ENCODE peak calls at places on chromosomes 13 and 19, in six cellular contexts. H is suprapubic skin; B is AG10803; W is HT1080; C is activated CD4-positive, alpha-beta T cell treated with anti-CD3 and anti-CD28 coated beads, Interleukin-2, amount 50 U/mL, for 48 hours; P is NCI-H2171. X is an unnamed sample.

GRCh38 chr13:50033696-50034095 is 18.5 kb downstream of the KCNRG start:
- DNase-seq in W (no peak), H (no peak), C (no peak), B (peak), P (no peak), X (peak)

GRCh38 chr19:16023558-16023915 is 52.8 kb upstream of the TPM4 start:
- DNase-seq in H (peak), C (no peak), W (no peak), P (no peak), B (no peak), X (no peak)

GRCh38 chr19:10769533-10770491 is 51.9 kb downstream of the DNM2 start:
- DNase-seq in C (no peak), H (no peak), W (peak), B (peak), P (no peak), X (peak)

GRCh38 chr19:45645068-45645630 is 6.0 kb upstream of the EML2 start:
- DNase-seq in C (no peak), H (no peak), B (no peak), W (no peak), P (no peak), X (no peak)

GRCh38 chr19:15101479-15102082 is 5.6 kb upstream of the SYDE1 start:
- DNase-seq in H (no peak), B (peak), C (peak), W (peak), P (no peak), X (peak)

GRCh38 chr13:20553309-20553708 is 13.6 kb upstream of the IFT88 start:
- DNase-seq in H (no peak), B (peak), C (no peak), P (no peak), W (no peak), X (no peak)

GRCh38 chr13:66402546-66402945 is 827.6 kb downstream of the PCDH9 start:
- DNase-seq in C (no peak), W (no peak), B (no peak), P (no peak), H (no peak), X (no peak)

GRCh38 chr13:54972838-54973237 is 1944.2 kb downstream of the OLFM4 start:
- DNase-seq in P (no peak), B (no peak), C (no peak), H (no peak), W (no peak), X (no peak)

GRCh38 chr13:110216403-110217041 is 90.4 kb downstream of the COL4A1 start:
- DNase-seq in P (no peak), C (no peak), B (peak), W (no peak), H (no peak), X (peak)

GRCh38 chr13:24071423-24072075 is 89.0 kb upstream of the SPATA13 start:
- DNase-seq in P (no peak), B (peak), W (no peak), C (no peak), H (no peak), X (peak)

GRCh38 chr19:4379383-4380253 is 20.7 kb downstream of the SH3GL1 start:
- DNase-seq in W (peak), H (peak), B (peak), C (peak), P (peak), X (peak)

GRCh38 chr13:111513766-111514611 is 193.5 kb downstream of the TEX29 start:
- DNase-seq in P (no peak), C (no peak), H (no peak), W (no peak), B (no peak), X (no peak)

GRCh38 chr19:4388171-4389063 is 11.9 kb downstream of the SH3GL1 start:
- DNase-seq in H (no peak), C (no peak), B (peak), W (no peak), P (no peak), X (no peak)

GRCh38 chr19:8115805-8116396 is 33.5 kb downstream of the FBN3 start:
- DNase-seq in C (no peak), B (no peak), P (no peak), W (no peak), H (no peak), X (no peak)

GRCh38 chr13:111388851-111389500 is 68.5 kb downstream of the TEX29 start:
- DNase-seq in W (no peak), H (no peak), P (no peak), C (peak), B (no peak), X (no peak)

GRCh38 chr13:77697208-77698103 is at the start of gene SLAIN1:
- DNase-seq in P (peak), C (peak), B (no peak), W (no peak), H (peak), X (peak)

GRCh38 chr13:44243198-44243852 is 130.3 kb upstream of the SERP2 start:
- DNase-seq in C (no peak), H (no peak), P (no peak), W (peak), B (peak), X (peak)

GRCh38 chr13:46551410-46552301 is 1.3 kb upstream of the LRCH1 start:
- DNase-seq in P (peak), W (peak), H (peak), B (peak), C (peak), X (peak)

GRCh38 chr13:51849145-51850101 is 4.4 kb upstream of the TMEM272 start:
- DNase-seq in B (no peak), W (no peak), C (peak), P (no peak), H (no peak), X (peak)

GRCh38 chr13:66940113-66940512 is 290.0 kb downstream of the PCDH9 start:
- DNase-seq in P (no peak), C (no peak), W (no peak), B (no peak), H (no peak), X (peak)

GRCh38 chr13:105798541-105798940 is 736.9 kb downstream of the EFNB2 start:
- DNase-seq in B (no peak), H (no peak), P (peak), C (no peak), W (no peak), X (no peak)

X was measured in fibroblast of mammary gland.